ENCODE peak calls at places on chromosomes 3 and 15, in seven cellular contexts. L is sigmoid colon, O is BE2C, W is cardiac fibroblast, B is cardiac muscle cell, N is body of pancreas, Q is NB4. X is an unnamed sample.

GRCh38 chr3:171846594-171846993 is 3.4 kb downstream of the TMEM212 start:
- DNase-seq in L (no peak), O (no peak), W (no peak), B (no peak), N (no peak), Q (peak; percentile 23), X (peak; percentile 47)

GRCh38 chr3:51471775-51472652 is 27.8 kb downstream of the DCAF1 start:
- DNase-seq in L (no peak), O (no peak), W (no peak), B (no peak), N (no peak), Q (peak; percentile 48), X (peak; percentile 8)

GRCh38 chr3:11600501-11601282 is 43.0 kb downstream of the VGLL4 start:
- DNase-seq in L (peak; percentile 94), O (no peak), W (peak; percentile 98), B (peak; percentile 82), N (peak; percentile 75), Q (no peak), X (peak; percentile 99)

GRCh38 chr3:129016725-129017530 is 15.8 kb downstream of the EFCC1 start:
- DNase-seq in L (no peak), O (no peak), W (no peak), B (no peak), N (no peak), Q (peak; percentile 37), X (no peak)

GRCh38 chr3:150293401-150294001 is 114.6 kb upstream of the TSC22D2 start:
- DNase-seq in L (no peak), O (no peak), W (peak; percentile 61), B (no peak), N (no peak), Q (no peak), X (peak; percentile 35)

GRCh38 chr3:32912046-32912445 is 39.4 kb upstream of the CCR4 start:
- DNase-seq in L (no peak), O (no peak), W (no peak), B (no peak), N (no peak), Q (no peak), X (no peak)

GRCh38 chr15:64653757-64654156 is 121.6 kb downstream of the RBPMS2 start:
- DNase-seq in L (no peak), O (no peak), W (peak; percentile 54), B (no peak), N (no peak), Q (peak; percentile 44), X (peak; percentile 52)

GRCh38 chr15:73866881-73867410 is 6.4 kb upstream of the TBC1D21 start:
- DNase-seq in L (no peak), O (no peak), W (no peak), B (no peak), N (no peak), Q (peak; percentile 10), X (no peak)

GRCh38 chr3:156135921-156136655 is 15.7 kb downstream of the KCNAB1 start:
- DNase-seq in L (no peak), O (peak; percentile 42), W (no peak), B (no peak), N (no peak), Q (peak; percentile 28), X (peak; percentile 7)

GRCh38 chr15:45635191-45635638 is 386 bp downstream of the SQOR start:
- DNase-seq in L (peak; percentile 90), O (peak; percentile 32), W (peak; percentile 21), B (peak; percentile 57), N (peak; percentile 77), Q (peak; percentile 78), X (peak; percentile 18)

GRCh38 chr15:68650901-68651709 is 72.3 kb downstream of the CORO2B start:
- DNase-seq in L (peak; percentile 76), O (peak; percentile 56), W (no peak), B (peak; percentile 77), N (peak; percentile 65), Q (peak; percentile 48), X (no peak)

DNA sequence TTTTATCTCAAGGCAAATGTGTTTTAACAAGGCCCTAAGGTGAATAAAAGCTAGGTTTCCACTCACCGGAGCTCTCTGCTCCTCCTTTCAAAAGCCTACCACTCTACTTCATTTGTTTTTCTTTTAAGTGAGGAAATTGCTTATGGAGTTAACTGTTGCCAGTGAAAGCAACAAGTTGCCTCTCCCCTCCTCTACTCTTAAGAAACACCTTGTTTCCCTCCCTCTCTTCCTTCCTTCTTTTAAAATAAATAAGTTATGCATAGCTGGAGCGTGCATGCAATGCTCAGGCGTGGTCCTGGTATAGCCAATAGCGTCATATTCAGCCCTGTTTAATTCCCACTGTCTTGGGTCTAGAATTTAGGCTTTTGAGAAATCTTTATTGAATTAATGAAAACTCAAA is 101.1 kb upstream of the IGF1R start:
- DNase-seq in L (no peak), O (no peak), W (no peak), B (no peak), N (no peak), Q (peak; percentile 52), X (no peak)
- H3K4me3 ChIP-seq in L (peak overlapping the region; percentile 57), O (no peak overlapping the region), W (no peak overlapping the region), B (peak overlapping the region; percentile 50), N (no peak overlapping the region), Q (no peak overlapping the region), X (no peak overlapping the region)

DNA sequence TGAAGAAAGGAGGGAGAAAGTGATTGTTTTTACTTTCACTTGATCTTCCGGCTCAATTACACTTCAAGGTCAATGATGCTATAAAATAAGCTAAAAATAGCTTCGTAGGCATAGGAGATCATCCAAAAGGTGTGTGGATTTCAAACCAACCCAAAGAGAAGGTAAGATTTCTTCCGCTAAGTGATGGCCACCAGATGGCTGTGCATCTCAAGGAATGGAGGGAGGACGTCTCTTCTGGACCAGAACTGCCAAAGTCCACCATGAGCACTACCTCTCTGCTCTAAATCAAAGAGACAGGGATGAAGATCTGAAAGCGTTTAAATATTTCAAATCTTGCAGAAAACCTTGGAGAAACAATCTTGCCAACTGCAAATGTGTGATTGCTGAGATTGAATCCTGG is 199.1 kb upstream of the ZPLD1 start:
- DNase-seq in L (no peak), O (no peak), W (no peak), B (no peak), N (no peak), Q (peak; percentile 4), X (peak; percentile 16)
- TF ChIP-seq CTCF in L (no peak), O (peak; percentile 61), W (peak; percentile 35), B (peak; percentile 65), N (no peak), Q (peak; percentile 31), X (peak; percentile 26)

GRCh38 chr3:52871761-52872160 is 25.6 kb downstream of the STIMATE start:
- DNase-seq in L (no peak), O (no peak), W (no peak), B (no peak), N (no peak), Q (no peak), X (no peak)

GRCh38 chr3:52874869-52875588 is 22.3 kb downstream of the STIMATE start:
- DNase-seq in L (no peak), O (no peak), W (no peak), B (no peak), N (no peak), Q (no peak), X (no peak)

GRCh38 chr3:52874160-52874701 is 23.1 kb downstream of the STIMATE start:
- DNase-seq in L (no peak), O (no peak), W (no peak), B (no peak), N (no peak), Q (no peak), X (no peak)

GRCh38 chr3:52872245-52872644 is 25.1 kb downstream of the STIMATE start:
- DNase-seq in L (no peak), O (no peak), W (no peak), B (no peak), N (no peak), Q (no peak), X (no peak)

GRCh38 chr3:52873433-52874159 is 23.8 kb downstream of the STIMATE start:
- DNase-seq in L (no peak), O (no peak), W (peak; percentile 64), B (no peak), N (no peak), Q (peak; percentile 35), X (peak; percentile 79)
- H3K4me3 ChIP-seq in L (no peak overlapping the region), O (no peak overlapping the region), W (no peak overlapping the region), B (no peak overlapping the region), N (no peak overlapping the region), Q (no peak overlapping the region), X (no peak overlapping the region)

DNA sequence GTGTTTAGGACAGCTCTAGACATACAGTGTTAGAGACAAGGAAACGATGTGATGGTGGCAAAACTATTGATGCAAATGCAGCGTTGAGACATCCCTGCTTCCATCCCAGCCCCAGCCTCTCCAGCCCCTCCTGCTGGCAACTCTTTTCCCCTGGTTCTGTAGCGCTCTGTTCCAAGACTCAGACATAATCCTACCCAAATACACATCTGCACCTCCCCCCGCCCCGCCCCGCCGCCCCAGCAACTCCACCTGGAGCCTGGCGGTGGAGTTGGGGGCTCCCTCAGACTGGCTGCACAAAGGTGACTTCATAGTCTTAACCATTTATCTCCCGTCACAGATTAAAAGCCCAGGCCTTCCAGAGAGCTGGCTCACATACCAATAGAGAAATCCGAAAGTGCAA is 7.2 kb upstream of the SEC22A start:
- DNase-seq in L (no peak), O (peak; percentile 29), W (peak; percentile 39), B (peak; percentile 39), N (peak; percentile 8), Q (no peak), X (peak; percentile 33)
- TF ChIP-seq CTCF in L (no peak), O (peak; percentile 59), W (peak; percentile 46), B (peak; percentile 54), N (peak; percentile 22), Q (peak; percentile 12), X (peak; percentile 45)

X was measured in fibroblast of pulmonary artery.